ENCODE peak calls at places on chromosome 16, in seven cellular contexts. M is hepatocyte, Q is thyroid gland, D is astrocyte, I is upper lobe of left lung, C is GM23338, K is AG04450. S is an unnamed sample.

GRCh38 chr16:28495098-28495793 is 803 bp downstream of the APOBR start:
- DNase-seq in M (no peak), Q (peak), D (no peak), I (no peak), C (no peak), K (no peak), S (no peak)

GRCh38 chr16:79062336-79062735 is 538.2 kb downstream of the MAF start:
- DNase-seq in M (no peak), Q (no peak), D (no peak), I (no peak), C (no peak), K (no peak), S (peak)

GRCh38 chr16:9050102-9050830 is 41.2 kb upstream of the HAPSTR1 start:
- DNase-seq in M (no peak), Q (no peak), D (no peak), I (no peak), C (peak), K (no peak), S (peak)

GRCh38 chr16:84307209-84307954 is 12.7 kb downstream of the WFDC1 start:
- DNase-seq in M (no peak), Q (no peak), D (no peak), I (no peak), C (no peak), K (no peak), S (no peak)

GRCh38 chr16:27969574-27969973 is 93.9 kb downstream of the GSG1L start:
- DNase-seq in M (no peak), Q (no peak), D (no peak), I (no peak), C (no peak), K (no peak), S (no peak)

GRCh38 chr16:75758215-75758614 is 31.9 kb upstream of the CPHXL start:
- DNase-seq in M (no peak), Q (no peak), D (peak), I (no peak), C (no peak), K (no peak), S (no peak)

GRCh38 chr16:1958715-1959268 is 546 bp upstream of the NDUFB10 start:
- DNase-seq in M (no peak), Q (no peak), D (no peak), I (no peak), C (no peak), K (no peak), S (no peak)

GRCh38 chr16:51697454-51697853 is 546.4 kb upstream of the SALL1 start:
- DNase-seq in M (no peak), Q (no peak), D (no peak), I (no peak), C (no peak), K (no peak), S (no peak)

GRCh38 chr16:68617735-68618134 is 27.4 kb upstream of the CDH3 start:
- DNase-seq in M (no peak), Q (no peak), D (no peak), I (no peak), C (no peak), K (no peak), S (no peak)

GRCh38 chr16:12721841-12722467 is 81.7 kb downstream of the CPPED1 start:
- DNase-seq in M (no peak), Q (no peak), D (no peak), I (no peak), C (no peak), K (no peak), S (no peak)

GRCh38 chr16:56609463-56609921 is 1.1 kb downstream of the MT2A start:
- DNase-seq in M (peak), Q (peak), D (peak), I (peak), C (no peak), K (no peak), S (peak)

GRCh38 chr16:57118461-57119084 is 26.2 kb downstream of the CPNE2 start:
- DNase-seq in M (no peak), Q (no peak), D (no peak), I (no peak), C (no peak), K (no peak), S (no peak)

GRCh38 chr16:7313170-7313569 is 19.5 kb upstream of the RBFOX1 start:
- DNase-seq in M (peak), Q (no peak), D (no peak), I (no peak), C (peak), K (no peak), S (peak)

GRCh38 chr16:83552193-83552592 is 255.6 kb upstream of the HSBP1 start:
- DNase-seq in M (no peak), Q (no peak), D (peak), I (no peak), C (no peak), K (no peak), S (peak)

DNA sequence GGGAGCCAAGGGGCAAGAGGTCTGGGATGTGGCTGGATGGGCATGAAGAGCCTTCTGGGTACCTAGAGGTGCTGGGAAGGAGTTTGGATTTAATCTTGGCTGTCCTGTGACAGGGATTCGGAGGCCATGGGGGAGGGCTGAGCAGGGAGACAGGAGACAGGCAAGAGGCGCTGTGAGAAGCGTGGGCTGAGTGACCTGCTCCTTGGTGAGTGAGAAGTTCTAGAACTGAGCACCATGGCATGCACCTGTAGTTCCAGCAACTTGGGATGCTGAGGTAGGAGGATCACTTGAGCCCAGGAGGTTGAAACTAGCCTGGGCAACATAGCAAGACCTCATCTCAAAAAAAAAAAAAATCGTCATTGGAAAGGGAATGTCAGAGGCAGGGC is 78.3 kb upstream of the PLCG2 start:
- DNase-seq in M (no peak), Q (no peak), D (no peak), I (no peak), C (no peak), K (no peak), S (no peak)
- TF ChIP-seq CTCF in M (no peak), Q (no peak), D (no peak), I (no peak), C (no peak), K (no peak), S (no peak)

GRCh38 chr16:70647461-70648359 is 1.4 kb downstream of the IL34 start:
- DNase-seq in M (no peak), Q (no peak), D (no peak), I (no peak), C (no peak), K (no peak), S (no peak)
- H3K27ac ChIP-seq in M (no peak), Q (no peak), D (no peak), I (no peak), C (no peak), K (no peak), S (no peak)

GRCh38 chr16:85810097-85810741 is 10.7 kb downstream of the COX4I1 start:
- DNase-seq in M (no peak), Q (no peak), D (no peak), I (no peak), C (no peak), K (no peak), S (no peak)

GRCh38 chr16:85810742-85811115 is 11.2 kb downstream of the COX4I1 start:
- DNase-seq in M (no peak), Q (no peak), D (no peak), I (no peak), C (no peak), K (no peak), S (no peak)

GRCh38 chr16:85808926-85809325 is 9.4 kb downstream of the COX4I1 start:
- DNase-seq in M (no peak), Q (no peak), D (no peak), I (no peak), C (no peak), K (no peak), S (no peak)

GRCh38 chr16:85812031-85812807 is 12.7 kb downstream of the COX4I1 start:
- DNase-seq in M (no peak), Q (no peak), D (no peak), I (no peak), C (peak), K (no peak), S (no peak)

GRCh38 chr16:85809645-85810044 is 10.2 kb downstream of the COX4I1 start:
- DNase-seq in M (no peak), Q (no peak), D (no peak), I (no peak), C (no peak), K (no peak), S (no peak)
- TF ChIP-seq CTCF in M (no peak), Q (no peak), D (no peak), I (no peak), C (no peak), K (no peak), S (no peak)

GRCh38 chr16:58249388-58249779 is 45.4 kb downstream of the PRSS54 start:
- DNase-seq in M (no peak), Q (no peak), D (no peak), I (no peak), C (no peak), K (no peak), S (no peak)

GRCh38 chr16:58243528-58244004 is 45.7 kb upstream of the CSNK2A2 start:
- DNase-seq in M (peak), Q (no peak), D (no peak), I (no peak), C (peak), K (no peak), S (no peak)
- H3K27ac ChIP-seq in M (no peak), Q (no peak), D (no peak), I (no peak), C (no peak), K (no peak), S (no peak)

GRCh38 chr16:67378642-67379041 is 14.7 kb downstream of the TPPP3 start:
- DNase-seq in M (no peak), Q (no peak), D (peak), I (no peak), C (no peak), K (peak), S (no peak)

GRCh38 chr16:67375161-67375560 is 18.1 kb downstream of the TPPP3 start:
- DNase-seq in M (no peak), Q (no peak), D (no peak), I (no peak), C (no peak), K (no peak), S (no peak)

GRCh38 chr16:67370686-67371085 is 22.6 kb downstream of the TPPP3 start:
- DNase-seq in M (no peak), Q (no peak), D (no peak), I (no peak), C (no peak), K (no peak), S (no peak)

GRCh38 chr16:67372664-67373063 is 20.6 kb downstream of the TPPP3 start:
- DNase-seq in M (no peak), Q (no peak), D (no peak), I (no peak), C (peak), K (no peak), S (peak)
- TF ChIP-seq CTCF in M (peak), Q (no peak), D (peak), I (peak), C (peak), K (peak), S (peak)

GRCh38 chr16:89476379-89476778 is 14.0 kb downstream of the ANKRD11 start:
- DNase-seq in M (no peak), Q (no peak), D (no peak), I (no peak), C (no peak), K (no peak), S (no peak)
- H3K27ac ChIP-seq in M (peak), Q (no peak), D (no peak), I (no peak), C (peak), K (no peak), S (no peak)

DNA sequence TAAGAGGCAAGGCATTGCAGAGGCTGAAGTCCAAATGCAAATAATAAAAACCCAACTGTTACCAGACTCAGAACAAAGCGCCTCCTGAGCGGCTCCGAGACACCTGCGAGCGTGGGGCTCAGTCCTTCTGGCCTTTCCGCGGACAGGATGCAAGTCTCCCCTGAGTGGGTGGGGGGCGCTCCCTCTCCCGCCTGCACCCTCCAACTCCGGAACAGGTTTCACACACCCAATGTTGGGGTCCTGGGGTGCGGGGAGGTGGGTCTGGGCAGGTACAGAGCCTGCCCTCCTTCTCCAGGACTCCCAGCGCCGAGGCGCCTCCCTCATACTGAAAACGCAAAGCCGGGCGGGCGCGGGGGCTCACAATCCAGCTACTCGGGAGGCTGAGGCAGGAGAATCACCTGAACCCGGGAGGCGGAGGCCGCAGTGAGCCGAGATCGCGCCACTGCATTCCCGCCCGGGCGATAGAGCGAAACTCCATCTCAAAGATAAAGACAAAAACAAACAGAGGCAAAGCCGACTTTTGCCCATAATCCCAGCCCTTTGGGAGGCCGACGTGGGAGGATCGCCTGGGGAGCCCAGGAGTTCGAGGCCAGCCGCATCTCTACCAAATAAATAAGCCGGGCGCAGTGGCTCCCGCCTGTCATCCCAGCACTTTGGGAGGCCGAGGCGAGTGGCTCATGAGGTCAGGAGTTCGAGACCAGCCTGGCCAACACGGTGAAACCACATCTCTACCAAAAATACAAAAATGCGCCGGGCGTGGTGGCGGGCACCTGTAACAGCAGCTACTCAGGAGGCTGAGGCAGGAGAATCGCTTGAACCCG is 893 bp downstream of the GINS2 start:
- DNase-seq in M (no peak), Q (no peak), D (no peak), I (no peak), C (peak), K (no peak), S (no peak)
- TF ChIP-seq CTCF in M (no peak), Q (no peak), D (no peak), I (no peak), C (peak), K (no peak), S (no peak)

DNA sequence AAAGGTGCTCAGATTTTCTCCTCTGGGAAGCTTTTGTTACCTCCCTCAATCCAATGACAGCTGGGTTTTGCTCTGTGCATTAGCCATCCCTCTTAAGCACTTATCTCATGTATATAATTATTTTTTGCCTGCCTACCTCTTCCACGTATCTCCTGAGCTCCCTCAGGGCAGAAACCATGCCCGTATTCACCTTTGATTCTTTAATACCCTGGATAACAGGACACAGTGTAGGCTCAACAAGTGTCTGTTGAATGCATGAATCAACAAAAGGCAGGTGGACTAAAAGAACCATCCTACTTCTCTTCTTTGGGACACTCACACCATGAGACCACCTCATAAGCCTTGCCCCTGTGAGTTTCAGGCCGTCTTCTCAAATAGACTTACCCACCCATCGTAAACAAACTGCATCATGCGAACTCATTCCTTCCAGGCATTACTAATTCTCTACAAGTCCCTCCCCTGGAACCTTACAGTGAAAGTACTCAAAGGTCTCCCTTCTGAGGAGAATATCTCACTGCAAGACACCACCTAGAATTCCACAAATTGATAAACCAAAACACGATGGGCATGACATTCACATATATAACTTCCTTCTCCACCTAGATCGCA is 3.2 kb downstream of the ARHGAP17 start:
- DNase-seq in M (peak), Q (no peak), D (no peak), I (no peak), C (no peak), K (no peak), S (no peak)
- H3K27ac ChIP-seq in M (peak), Q (peak), D (peak), I (no peak), C (no peak), K (no peak), S (peak)